ENCODE peak calls at places on chromosome 20, in seven cellular contexts. G, X, M, E, B, N and C are unnamed samples.

GRCh38 chr20:42432931-42433330 is 756.8 kb downstream of the PTPRT start:
- DNase-seq in G (no peak), X (no peak), M (no peak), E (no peak), B (no peak), N (no peak), C (no peak)

GRCh38 chr20:14401479-14402138 is 64.2 kb upstream of the FLRT3 start:
- DNase-seq in G (no peak), X (no peak), M (no peak), E (no peak), B (no peak), N (no peak), C (no peak)

GRCh38 chr20:24004470-24004869 is 15.9 kb upstream of the GGTLC1 start:
- DNase-seq in G (no peak), X (no peak), M (no peak), E (no peak), B (no peak), N (no peak), C (no peak)

GRCh38 chr20:46945465-46945864 is 50.8 kb downstream of the EYA2 start:
- DNase-seq in G (peak), X (no peak), M (no peak), E (no peak), B (no peak), N (no peak), C (peak)

GRCh38 chr20:56779452-56780143 is 150.5 kb downstream of the TFAP2C start:
- DNase-seq in G (no peak), X (no peak), M (no peak), E (no peak), B (no peak), N (no peak), C (no peak)

GRCh38 chr20:61253264-61253639 is 1.2 kb downstream of the CDH4 start:
- DNase-seq in G (peak), X (no peak), M (no peak), E (no peak), B (no peak), N (no peak), C (peak)

GRCh38 chr20:43751167-43752050 is 24.6 kb upstream of the GTSF1L start:
- DNase-seq in G (peak), X (no peak), M (peak), E (peak), B (no peak), N (no peak), C (peak)

GRCh38 chr20:7137395-7138151 is 370.1 kb downstream of the BMP2 start:
- DNase-seq in G (no peak), X (no peak), M (no peak), E (no peak), B (no peak), N (no peak), C (no peak)

GRCh38 chr20:7411075-7411474 is 529.2 kb downstream of the HAO1 start:
- DNase-seq in G (no peak), X (no peak), M (no peak), E (no peak), B (no peak), N (no peak), C (no peak)

GRCh38 chr20:47466193-47466592 is 35.5 kb upstream of the NCOA3 start:
- DNase-seq in G (peak), X (no peak), M (no peak), E (no peak), B (no peak), N (no peak), C (peak)

GRCh38 chr20:47821481-47822100 is 36.3 kb upstream of the SULF2 start:
- DNase-seq in G (peak), X (no peak), M (no peak), E (no peak), B (no peak), N (no peak), C (no peak)

GRCh38 chr20:13009682-13010406 is 1.1 kb downstream of the SPTLC3 start:
- DNase-seq in G (peak), X (no peak), M (no peak), E (no peak), B (no peak), N (no peak), C (peak)

GRCh38 chr20:63744574-63745423 is 5.2 kb downstream of the SLC2A4RG start:
- DNase-seq in G (no peak), X (no peak), M (no peak), E (no peak), B (no peak), N (no peak), C (no peak)

GRCh38 chr20:44839481-44839880 is 29.1 kb upstream of the RIMS4 start:
- DNase-seq in G (no peak), X (peak), M (no peak), E (no peak), B (no peak), N (no peak), C (no peak)

GRCh38 chr20:53126185-53126584 is 154.0 kb downstream of the TSHZ2 start:
- DNase-seq in G (no peak), X (no peak), M (no peak), E (no peak), B (no peak), N (no peak), C (no peak)

GRCh38 chr20:16615199-16615598 is 42.0 kb upstream of the KIF16B start:
- DNase-seq in G (peak), X (no peak), M (no peak), E (no peak), B (no peak), N (no peak), C (peak)

GRCh38 chr20:58853976-58854637 is 1.6 kb downstream of the GNAS start:
- DNase-seq in G (no peak), X (no peak), M (no peak), E (no peak), B (no peak), N (peak), C (no peak)